ENCODE peak calls at places on chromosomes 2 and 18, in five cellular contexts. K, F, D, U and C are unnamed samples.

GRCh38 chr18:9743200-9744016 is 35.3 kb downstream of the RAB31 start:
- DNase-seq in F (no peak), U (no peak), D (peak), K (no peak), C (no peak)

GRCh38 chr2:223725494-223725893 is 111.9 kb downstream of the AP1S3 start:
- DNase-seq in F (no peak), K (no peak), U (no peak), D (peak), C (no peak)

GRCh38 chr2:234446404-234447076 is 50.3 kb downstream of the ARL4C start:
- DNase-seq in F (peak), D (peak), U (peak), K (no peak), C (peak)

GRCh38 chr18:48816554-48816953 is 134.2 kb downstream of the SMAD7 start:
- DNase-seq in K (no peak), U (no peak), F (no peak), D (no peak), C (no peak)

GRCh38 chr18:62578980-62579511 is 56.2 kb downstream of the ZCCHC2 start:
- DNase-seq in D (peak), K (no peak), U (no peak), F (no peak), C (no peak)

GRCh38 chr2:70371753-70372152 is 69.9 kb upstream of the FAM136A start:
- DNase-seq in D (peak), F (no peak), K (no peak), U (no peak), C (no peak)

GRCh38 chr2:10410716-10411437 is 37.2 kb downstream of the ODC1 start:
- DNase-seq in D (peak), F (no peak), U (no peak), K (no peak), C (no peak)

GRCh38 chr2:84874381-84875212 is 6.3 kb downstream of the TRABD2A start:
- DNase-seq in U (no peak), K (no peak), D (peak), F (no peak), C (no peak)

GRCh38 chr2:233439191-233439590 is 84.9 kb downstream of the DGKD start:
- DNase-seq in F (no peak), K (no peak), D (peak), U (no peak), C (no peak)

GRCh38 chr2:130819226-130819914 is 17.3 kb upstream of the ARHGEF4 start:
- DNase-seq in K (no peak), U (no peak), D (no peak), F (no peak), C (no peak)